ENCODE peak calls at places on chromosomes 6 and 20, in nine cellular contexts. S, O, X, L, E, H, J, I and A are unnamed samples.

GRCh38 chr6:149493697-149494334 is 9.0 kb upstream of the ZC3H12D start:
- DNase-seq in S (no peak), O (no peak), X (no peak), L (peak; percentile 66), E (no peak), H (no peak), J (no peak), I (no peak), A (no peak)

GRCh38 chr6:165573671-165574070 is 89.4 kb downstream of the PDE10A start:
- DNase-seq in S (no peak), O (peak; percentile 34), X (peak; percentile 49), L (no peak), E (peak; percentile 16), H (no peak), J (peak; percentile 97), I (no peak), A (no peak)

GRCh38 chr20:51562334-51563140 is 20.0 kb upstream of the NFATC2 start:
- DNase-seq in S (peak; percentile 63), O (peak; percentile 65), X (peak; percentile 82), L (no peak), E (peak; percentile 26), H (no peak), J (peak; percentile 98), I (no peak), A (peak; percentile 37)

GRCh38 chr6:166307082-166307980 is 861 bp downstream of the PRR18 start:
- DNase-seq in S (peak; percentile 70), O (no peak), X (peak; percentile 73), L (no peak), E (no peak), H (no peak), J (no peak), I (no peak), A (no peak)

GRCh38 chr20:56587307-56588108 is 41.6 kb upstream of the TFAP2C start:
- DNase-seq in S (no peak), O (no peak), X (no peak), L (no peak), E (no peak), H (no peak), J (no peak), I (no peak), A (no peak)

GRCh38 chr20:63917811-63918210 is 22.9 kb downstream of the DNAJC5 start:
- DNase-seq in S (no peak), O (no peak), X (no peak), L (no peak), E (no peak), H (no peak), J (no peak), I (no peak), A (no peak)

GRCh38 chr6:138222901-138223546 is 4.7 kb upstream of the PBOV1 start:
- DNase-seq in S (no peak), O (no peak), X (no peak), L (peak; percentile 90), E (no peak), H (no peak), J (no peak), I (no peak), A (no peak)

GRCh38 chr6:142842423-142843261 is 102.3 kb downstream of the HIVEP2 start:
- DNase-seq in S (no peak), O (no peak), X (peak; percentile 25), L (peak; percentile 59), E (no peak), H (no peak), J (peak; percentile 91), I (no peak), A (no peak)

GRCh38 chr20:45247860-45248259 is 6.5 kb downstream of the SLPI start:
- DNase-seq in S (no peak), O (no peak), X (no peak), L (no peak), E (no peak), H (no peak), J (no peak), I (no peak), A (no peak)

GRCh38 chr6:125728739-125729138 is 20.7 kb upstream of the HEY2 start:
- DNase-seq in S (no peak), O (no peak), X (no peak), L (no peak), E (no peak), H (no peak), J (no peak), I (no peak), A (no peak)

GRCh38 chr20:61886721-61887658 is 178.7 kb downstream of the TAF4 start:
- DNase-seq in S (peak; percentile 66), O (peak; percentile 45), X (peak; percentile 82), L (peak; percentile 53), E (peak; percentile 23), H (no peak), J (peak; percentile 1), I (peak; percentile 61), A (peak; percentile 68)

GRCh38 chr6:107173779-107174178 is 58.5 kb upstream of the BEND3 start:
- DNase-seq in S (no peak), O (no peak), X (no peak), L (no peak), E (no peak), H (no peak), J (no peak), I (no peak), A (no peak)

GRCh38 chr6:107180114-107180513 is 64.8 kb upstream of the BEND3 start:
- DNase-seq in S (no peak), O (no peak), X (peak; percentile 47), L (no peak), E (no peak), H (no peak), J (no peak), I (no peak), A (no peak)

GRCh38 chr6:107179004-107179403 is 63.7 kb upstream of the BEND3 start:
- DNase-seq in S (peak; percentile 17), O (no peak), X (no peak), L (no peak), E (peak; percentile 7), H (no peak), J (peak; percentile 30), I (peak; percentile 20), A (peak; percentile 60)
- TF ChIP-seq CTCF in S (no peak), O (peak; percentile 24), X (peak; percentile 44), L (peak; percentile 23), E (peak; percentile 32), H (peak; percentile 47), J (peak; percentile 25), I (peak; percentile 48), A (peak; percentile 40)

GRCh38 chr6:37544530-37544929 is 44.8 kb upstream of the CCDC167 start:
- DNase-seq in S (no peak), O (no peak), X (no peak), L (no peak), E (no peak), H (no peak), J (no peak), I (no peak), A (no peak)
- TF ChIP-seq MAX in S (no peak), O (no peak), X (no peak), L (no peak), E (no peak), H (no peak), J (no peak), I (no peak), A (no peak)

GRCh38 chr6:43247115-43247999 is 4.1 kb downstream of the TTBK1 start:
- DNase-seq in S (peak; percentile 93), O (peak; percentile 89), X (peak; percentile 96), L (peak; percentile 58), E (peak; percentile 24), H (peak; percentile 58), J (peak; percentile 66), I (peak; percentile 94), A (no peak)
- TF ChIP-seq CTCF in S (no peak), O (no peak), X (no peak), L (peak; percentile 35), E (no peak), H (no peak), J (no peak), I (no peak), A (no peak)

GRCh38 chr6:6125495-6125894 is 118.8 kb upstream of the NRN1 start:
- DNase-seq in S (no peak), O (no peak), X (peak; percentile 6), L (no peak), E (no peak), H (no peak), J (no peak), I (no peak), A (no peak)
- TF ChIP-seq MAX in S (no peak), O (no peak), X (no peak), L (no peak), E (no peak), H (no peak), J (no peak), I (no peak), A (no peak)

DNA sequence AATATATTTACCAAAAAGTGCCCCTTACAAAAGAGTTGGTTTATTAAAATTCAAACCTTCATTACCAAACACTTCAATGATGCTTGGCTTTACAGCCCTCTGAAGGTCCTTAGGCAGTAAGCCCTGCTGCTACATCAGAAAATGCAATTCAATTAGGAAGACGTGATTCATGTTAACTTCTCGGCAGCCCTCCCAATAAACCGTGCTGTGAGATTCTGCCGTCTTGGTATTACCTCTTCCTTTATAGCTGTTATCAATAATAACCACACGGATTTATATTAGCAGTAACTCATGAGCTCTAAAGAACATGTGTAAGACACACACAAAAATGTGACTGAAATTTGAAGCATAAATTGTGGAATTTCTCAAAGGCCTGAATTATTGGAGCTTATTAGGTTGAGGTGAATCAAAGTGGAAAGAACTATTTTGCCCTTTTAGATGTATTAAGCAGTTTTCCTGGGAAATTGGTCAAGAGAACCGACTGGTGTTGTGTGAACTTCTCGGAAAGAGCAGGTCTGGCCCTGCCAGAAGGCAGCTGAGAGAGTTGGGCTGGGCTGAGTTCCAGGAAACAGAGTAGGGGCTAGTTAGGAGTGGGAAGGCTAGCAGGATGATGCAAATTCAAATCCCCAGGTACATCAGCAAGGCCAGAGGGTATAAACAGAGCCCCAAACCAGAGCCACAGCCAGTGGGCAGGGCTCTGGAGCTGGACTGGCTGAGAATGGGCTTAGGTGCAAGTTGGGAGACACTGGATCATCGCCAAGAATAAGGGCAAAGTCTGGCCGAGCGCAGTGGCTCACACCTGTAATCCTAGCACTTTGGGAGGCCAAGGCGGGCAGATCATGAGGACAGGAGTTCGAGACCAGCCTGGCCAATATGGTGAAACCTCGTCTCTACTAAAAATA is 33.1 kb downstream of the FGD2 start:
- DNase-seq in S (no peak), O (no peak), X (peak; percentile 65), L (no peak), E (no peak), H (no peak), J (no peak), I (peak; percentile 75), A (no peak)
- TF ChIP-seq CTCF in S (no peak), O (no peak), X (no peak), L (no peak), E (no peak), H (no peak), J (no peak), I (no peak), A (no peak)

GRCh38 chr6:111212625-111213024 is 125.3 kb downstream of the SLC16A10 start:
- DNase-seq in S (no peak), O (no peak), X (no peak), L (no peak), E (no peak), H (no peak), J (no peak), I (no peak), A (no peak)
- TF ChIP-seq MAX in S (no peak), O (no peak), X (no peak), L (no peak), E (no peak), H (no peak), J (no peak), I (no peak), A (no peak)